ENCODE peak calls at places on chromosomes 7 and 10, in five cellular contexts. O, U, W, K and M are unnamed samples.

GRCh38 chr7:22016547-22016946 is 70.8 kb upstream of the CDCA7L start:
- DNase-seq in O (no peak), U (no peak), W (no peak), K (no peak), M (no peak)

GRCh38 chr7:132333301-132333700 is 243.0 kb downstream of the PLXNA4 start:
- DNase-seq in O (no peak), U (no peak), W (no peak), K (no peak), M (no peak)

GRCh38 chr7:159195926-159196325 is 51.3 kb upstream of the VIPR2 start:
- DNase-seq in O (no peak), U (no peak), W (no peak), K (no peak), M (no peak)

GRCh38 chr7:75842836-75843446 is 29.3 kb upstream of the CCL24 start:
- DNase-seq in O (peak; percentile 47), U (no peak), W (no peak), K (no peak), M (peak; percentile 96)

GRCh38 chr10:74208081-74208480 is 57.1 kb downstream of the ADK start:
- DNase-seq in O (no peak), U (no peak), W (no peak), K (no peak), M (no peak)

GRCh38 chr10:80211786-80212185 is 6.4 kb upstream of the ANXA11 start:
- DNase-seq in O (no peak), U (no peak), W (no peak), K (no peak), M (no peak)

GRCh38 chr10:43258032-43258921 is 8.6 kb downstream of the RASGEF1A start:
- DNase-seq in O (no peak), U (peak; percentile 74), W (no peak), K (no peak), M (no peak)

GRCh38 chr7:112510032-112510742 is 29.4 kb downstream of the LSMEM1 start:
- DNase-seq in O (no peak), U (no peak), W (no peak), K (no peak), M (peak; percentile 46)

GRCh38 chr10:76007206-76007605 is 575.8 kb downstream of the LRMDA start:
- DNase-seq in O (no peak), U (no peak), W (no peak), K (no peak), M (no peak)

GRCh38 chr7:130272456-130273080 is 5.9 kb downstream of the CPA2 start:
- DNase-seq in O (no peak), U (no peak), W (no peak), K (peak; percentile 18), M (peak; percentile 54)

GRCh38 chr7:53214463-53214862 is 179.0 kb downstream of the POM121L12 start:
- DNase-seq in O (no peak), U (no peak), W (no peak), K (no peak), M (no peak)

DNA sequence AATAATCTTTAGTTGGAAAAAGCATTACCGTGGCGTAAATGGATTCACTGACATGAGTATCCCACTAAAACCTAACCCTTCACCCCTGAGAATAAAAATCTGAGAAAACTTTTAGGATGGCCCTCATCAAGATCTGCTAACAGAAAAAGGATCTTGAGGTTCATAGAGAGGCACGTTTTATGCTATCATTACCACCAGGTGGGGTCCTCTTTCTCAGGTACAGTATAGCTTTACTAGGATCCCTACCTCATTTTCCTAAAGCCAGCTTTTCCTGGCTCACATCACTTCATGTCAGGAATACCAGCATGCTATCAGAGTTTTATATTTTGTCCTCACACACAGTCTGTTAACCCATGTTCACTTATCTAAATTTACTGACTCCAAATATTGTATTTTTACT is 173.7 kb downstream of the POM121L12 start:
- DNase-seq in O (no peak), U (no peak), W (no peak), K (no peak), M (no peak)
- TF ChIP-seq CTCF in O (no peak), U (no peak), W (no peak), K (no peak), M (no peak)

DNA sequence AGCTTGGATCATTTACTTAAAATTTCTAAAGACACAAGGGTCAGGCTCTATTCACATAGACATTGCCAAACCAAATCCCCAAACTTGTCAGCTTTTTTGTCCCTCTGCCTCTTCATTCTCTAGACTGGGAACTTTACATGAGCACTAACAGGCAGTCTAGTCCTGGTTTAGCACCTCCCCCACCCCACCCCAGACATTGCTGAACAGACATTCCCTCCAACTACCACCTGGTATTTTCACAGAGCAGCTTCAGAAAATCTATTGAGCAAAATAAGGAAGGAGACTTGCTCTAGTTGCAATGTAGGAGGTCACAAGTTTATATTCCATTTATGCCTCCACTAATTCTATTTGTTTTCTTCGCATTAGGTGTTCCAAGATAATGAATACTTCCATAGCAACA is 56.8 kb upstream of the AASS start:
- DNase-seq in O (no peak), U (no peak), W (no peak), K (no peak), M (no peak)
- TF ChIP-seq CTCF in O (no peak), U (no peak), W (no peak), K (no peak), M (no peak)

DNA sequence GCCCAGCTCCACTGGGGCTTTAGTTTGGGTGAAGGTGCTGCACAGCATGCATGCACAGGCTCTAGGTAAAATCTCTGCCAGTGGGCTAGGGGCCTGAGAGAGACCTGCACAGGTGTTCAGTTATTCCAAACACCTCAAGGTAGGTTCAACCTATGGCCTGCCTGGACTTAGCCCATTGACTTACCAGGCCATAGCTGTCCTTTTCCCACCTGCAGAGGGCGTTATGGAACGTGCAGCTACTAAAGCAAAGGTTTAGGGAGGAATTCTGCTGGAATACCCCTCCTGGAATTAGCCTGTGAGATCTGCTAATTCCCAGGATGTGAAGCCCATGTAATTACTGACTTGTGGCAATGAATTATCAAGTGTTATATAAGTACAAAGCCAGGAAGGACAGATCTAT is 3.6 kb downstream of the VWC2 start:
- DNase-seq in O (no peak), U (no peak), W (no peak), K (peak; percentile 63), M (peak; percentile 20)
- TF ChIP-seq CTCF in O (no peak), U (no peak), W (no peak), K (peak; percentile 8), M (no peak)

GRCh38 chr10:7525314-7526016 is 114.6 kb upstream of the SFMBT2 start:
- DNase-seq in O (peak; percentile 64), U (no peak), W (no peak), K (peak; percentile 74), M (peak; percentile 78)
- TF ChIP-seq CTCF in O (peak; percentile 98), U (peak; percentile 78), W (peak; percentile 80), K (peak; percentile 60), M (peak; percentile 71)